ENCODE peak calls at places on chromosome 20, in seven cellular contexts. A, N, J, Z, F, X and C are unnamed samples.

GRCh38 chr20:57509665-57510237 is 15.2 kb downstream of the CTCFL start:
- DNase-seq in X (no peak), A (peak), J (peak), F (no peak), N (no peak), Z (no peak), C (no peak)

GRCh38 chr20:36614781-36615557 is 9.4 kb downstream of the RAB5IF start:
- DNase-seq in X (no peak), J (no peak), F (no peak), N (no peak), Z (no peak), A (no peak), C (no peak)

GRCh38 chr20:45861157-45862075 is 4.0 kb downstream of the ZSWIM3 start:
- DNase-seq in A (no peak), Z (no peak), N (peak), F (no peak), J (peak), X (peak), C (no peak)

GRCh38 chr20:51077601-51078000 is 54.7 kb upstream of the KCNG1 start:
- DNase-seq in J (no peak), N (no peak), X (no peak), F (no peak), A (no peak), Z (no peak), C (no peak)

GRCh38 chr20:25066386-25066785 is 8.4 kb upstream of the ACSS1 start:
- DNase-seq in X (peak), A (no peak), J (no peak), N (no peak), Z (peak), F (no peak), C (no peak)

GRCh38 chr20:58852559-58853271 is at the start of gene GNAS:
- DNase-seq in Z (no peak), A (peak), N (no peak), X (peak), J (peak), F (peak), C (peak)

GRCh38 chr20:62064788-62065668 is 653 bp downstream of the TAF4 start:
- DNase-seq in X (no peak), J (peak), F (no peak), Z (no peak), N (no peak), A (no peak), C (peak)

GRCh38 chr20:45358282-45359068 is 4.5 kb upstream of the SYS1 start:
- DNase-seq in Z (peak), J (no peak), X (peak), N (no peak), F (no peak), A (peak), C (no peak)

GRCh38 chr20:34045930-34046329 is 52.2 kb downstream of the RALY start:
- DNase-seq in Z (no peak), X (no peak), N (no peak), A (no peak), F (no peak), J (no peak), C (no peak)

GRCh38 chr20:53040678-53041674 is 68.8 kb downstream of the TSHZ2 start:
- DNase-seq in N (peak), J (no peak), X (peak), F (no peak), A (peak), Z (peak), C (no peak)

GRCh38 chr20:21106171-21106694 is at the start of gene LINC00237:
- DNase-seq in A (no peak), N (no peak), J (no peak), F (no peak), Z (no peak), X (no peak), C (no peak)

GRCh38 chr20:25495189-25495824 is 87.8 kb downstream of the GINS1 start:
- DNase-seq in A (no peak), Z (no peak), X (no peak), J (no peak), F (no peak), N (no peak), C (no peak)

GRCh38 chr20:38210741-38211140 is 45.7 kb upstream of the TGM2 start:
- DNase-seq in X (no peak), N (no peak), A (no peak), F (no peak), J (no peak), Z (no peak), C (no peak)

GRCh38 chr20:1851396-1851795 is 43.8 kb upstream of the SIRPA start:
- DNase-seq in F (no peak), X (no peak), Z (no peak), N (no peak), A (no peak), J (no peak), C (no peak)

GRCh38 chr20:17616480-17617211 is 46.8 kb downstream of the DSTN start:
- DNase-seq in Z (peak), F (no peak), J (no peak), A (no peak), N (no peak), X (no peak), C (no peak)

GRCh38 chr20:23509580-23509913 is 18.6 kb downstream of the CST8 start:
- DNase-seq in J (no peak), A (no peak), X (no peak), Z (no peak), F (no peak), N (no peak), C (no peak)

GRCh38 chr20:309306-309840 is 12.0 kb downstream of the ZCCHC3 start:
- DNase-seq in J (no peak), Z (no peak), N (no peak), X (no peak), A (peak), F (no peak), C (no peak)

GRCh38 chr20:25248501-25249172 is 752 bp downstream of the PYGB start:
- DNase-seq in J (peak), Z (peak), A (peak), F (no peak), X (no peak), N (peak), C (no peak)

GRCh38 chr20:24587384-24588046 is 118.1 kb downstream of the SYNDIG1 start:
- DNase-seq in X (no peak), J (no peak), A (no peak), F (no peak), N (no peak), Z (peak), C (no peak)